ENCODE peak calls at places on chromosome 17, in four cellular contexts. A is stimulated activated CD4-positive, alpha-beta T cell treated with anti-CD3 and anti-CD28 coated beads, Interleukin-1b, Interleukin-23, amount 100 ng/mL, for 1 hour; Y is HT-29; K is neural crest cell. N is an unnamed sample.

GRCh38 chr17:57257911-57258885 is 1.9 kb downstream of the MSI2 start:
- DNase-seq in A (no peak), K (no peak), Y (peak; percentile 7), N (no peak)

GRCh38 chr17:12402963-12403622 is 262.6 kb upstream of the MYOCD start:
- DNase-seq in K (no peak), Y (no peak), A (no peak), N (peak; percentile 65)

GRCh38 chr17:67582632-67583230 is 135.0 kb upstream of the NOL11 start:
- DNase-seq in Y (peak; percentile 100), K (no peak), A (no peak), N (no peak)

GRCh38 chr17:75047398-75048098 is 523 bp downstream of the KCTD2 start:
- DNase-seq in Y (no peak), A (no peak), K (no peak), N (no peak)

GRCh38 chr17:77872199-77872598 is 86.3 kb upstream of the TNRC6C start:
- DNase-seq in A (no peak), K (no peak), Y (no peak), N (no peak)

GRCh38 chr17:55722742-55723487 is at the start of gene TMEM100:
- DNase-seq in K (no peak), Y (no peak), A (no peak), N (peak; percentile 53)

GRCh38 chr17:1648582-1649115 is 1.0 kb downstream of the RILP start:
- DNase-seq in Y (peak; percentile 88), K (peak; percentile 97), A (peak; percentile 89), N (peak; percentile 86)

GRCh38 chr17:29292071-29292991 is 1.6 kb downstream of the NUFIP2 start:
- DNase-seq in A (peak; percentile 29), Y (peak; percentile 42), K (peak; percentile 9), N (peak; percentile 28)

GRCh38 chr17:8692916-8693315 is 51.7 kb downstream of the CCDC42 start:
- DNase-seq in K (no peak), A (no peak), Y (no peak), N (no peak)

GRCh38 chr17:73648543-73648820 is 4.2 kb upstream of the SDK2 start:
- DNase-seq in K (no peak), A (no peak), Y (no peak), N (no peak)

GRCh38 chr17:77505460-77505769 is 364.6 kb downstream of the SEC14L1 start:
- DNase-seq in A (no peak), Y (no peak), K (no peak), N (no peak)

GRCh38 chr17:13337864-13338371 is 263.8 kb downstream of the HS3ST3A1 start:
- DNase-seq in A (no peak), Y (peak; percentile 19), K (peak; percentile 36), N (peak; percentile 78)

GRCh38 chr17:70080541-70081347 is 5.7 kb downstream of the KCNJ16 start:
- DNase-seq in K (no peak), Y (no peak), A (no peak), N (peak; percentile 88)

GRCh38 chr17:44024271-44024663 is 9.5 kb upstream of the TMEM101 start:
- DNase-seq in K (no peak), A (no peak), Y (no peak), N (no peak)

GRCh38 chr17:31320231-31320630 is 1.2 kb downstream of the EVI2A start:
- DNase-seq in K (no peak), A (no peak), Y (no peak), N (no peak)

N was measured in astrocyte of the cerebellum.